ENCODE peak calls at places on chromosomes 16 and 17, in five cellular contexts. One of them, this sample, is unnamed.
A peak's percentile ranks its signal among the peaks of the same experiment; 100 is the strongest.

GRCh38 chr17:6365187-6365943 is 69.6 kb downstream of the AIPL1 start:
- DNase-seq in neuronal stem cell: no peak
- DNase-seq in trophoblast cell: no peak
- DNase-seq in H1: peak; percentile 19
- DNase-seq in IMR-90: peak; percentile 74
- DNase-seq in this sample: peak; percentile 93

GRCh38 chr16:86993426-86994110 is 323.6 kb downstream of the C16orf95 start:
- DNase-seq in neuronal stem cell: no peak
- DNase-seq in trophoblast cell: no peak
- DNase-seq in H1: no peak
- DNase-seq in IMR-90: no peak
- DNase-seq in this sample: no peak

GRCh38 chr16:24208710-24209109 is 47.4 kb upstream of the CACNG3 start:
- DNase-seq in neuronal stem cell: peak; percentile 82
- DNase-seq in trophoblast cell: no peak
- DNase-seq in H1: no peak
- DNase-seq in IMR-90: no peak
- DNase-seq in this sample: no peak

GRCh38 chr16:51565149-51565548 is 414.1 kb upstream of the SALL1 start:
- DNase-seq in neuronal stem cell: no peak
- DNase-seq in trophoblast cell: no peak
- DNase-seq in H1: no peak
- DNase-seq in IMR-90: no peak
- DNase-seq in this sample: no peak

GRCh38 chr17:40615295-40615988 is 32.2 kb downstream of the SMARCE1 start:
- DNase-seq in neuronal stem cell: peak; percentile 18
- DNase-seq in trophoblast cell: peak; percentile 68
- DNase-seq in H1: peak; percentile 77
- DNase-seq in IMR-90: peak; percentile 47
- DNase-seq in this sample: peak; percentile 46

GRCh38 chr16:27824006-27824405 is 239.5 kb downstream of the GSG1L start:
- DNase-seq in neuronal stem cell: no peak
- DNase-seq in trophoblast cell: no peak
- DNase-seq in H1: no peak
- DNase-seq in IMR-90: no peak
- DNase-seq in this sample: no peak

GRCh38 chr16:46745594-46745993 is 2.5 kb downstream of the MYLK3 start:
- DNase-seq in neuronal stem cell: no peak
- DNase-seq in trophoblast cell: no peak
- DNase-seq in H1: no peak
- DNase-seq in IMR-90: no peak
- DNase-seq in this sample: no peak

GRCh38 chr17:40458001-40458791 is 14.9 kb downstream of the IGFBP4 start:
- DNase-seq in neuronal stem cell: no peak
- DNase-seq in trophoblast cell: no peak
- DNase-seq in H1: no peak
- DNase-seq in IMR-90: peak; percentile 84
- DNase-seq in this sample: no peak

GRCh38 chr17:69763503-69763902 is 311.5 kb upstream of the KCNJ16 start:
- DNase-seq in neuronal stem cell: no peak
- DNase-seq in trophoblast cell: peak; percentile 49
- DNase-seq in H1: no peak
- DNase-seq in IMR-90: peak; percentile 54
- DNase-seq in this sample: peak; percentile 61

GRCh38 chr16:78278047-78278446 is 178.6 kb downstream of the WWOX start:
- DNase-seq in neuronal stem cell: no peak
- DNase-seq in trophoblast cell: no peak
- DNase-seq in H1: no peak
- DNase-seq in IMR-90: no peak
- DNase-seq in this sample: no peak

GRCh38 chr16:56910654-56911539 is 21.0 kb upstream of the HERPUD1 start:
- DNase-seq in neuronal stem cell: no peak
- DNase-seq in trophoblast cell: peak; percentile 64
- DNase-seq in H1: no peak
- DNase-seq in IMR-90: peak; percentile 93
- DNase-seq in this sample: peak; percentile 85

GRCh38 chr17:21278304-21279197 is 6.0 kb upstream of the MAP2K3 start:
- DNase-seq in neuronal stem cell: no peak
- DNase-seq in trophoblast cell: no peak
- DNase-seq in H1: no peak
- DNase-seq in IMR-90: no peak
- DNase-seq in this sample: no peak

GRCh38 chr17:81160747-81161453 is 4.4 kb upstream of the PVALEF start:
- DNase-seq in neuronal stem cell: no peak
- DNase-seq in trophoblast cell: no peak
- DNase-seq in H1: no peak
- DNase-seq in IMR-90: no peak
- DNase-seq in this sample: no peak

GRCh38 chr16:5450435-5451104 is 353.0 kb upstream of the EEF2KMT start:
- DNase-seq in neuronal stem cell: peak; percentile 48
- DNase-seq in trophoblast cell: no peak
- DNase-seq in H1: peak; percentile 62
- DNase-seq in IMR-90: no peak
- DNase-seq in this sample: no peak

GRCh38 chr16:89924298-89924924 is 1.3 kb downstream of the TUBB3 start:
- DNase-seq in neuronal stem cell: peak; percentile 94
- DNase-seq in trophoblast cell: no peak
- DNase-seq in H1: peak; percentile 84
- DNase-seq in IMR-90: peak; percentile 44
- DNase-seq in this sample: peak; percentile 75

GRCh38 chr17:15659236-15659635 is 24.9 kb downstream of the TRIM16 start:
- DNase-seq in neuronal stem cell: no peak
- DNase-seq in trophoblast cell: peak; percentile 74
- DNase-seq in H1: no peak
- DNase-seq in IMR-90: no peak
- DNase-seq in this sample: no peak

GRCh38 chr17:55897301-55897700 is 146.4 kb downstream of the PCTP start:
- DNase-seq in neuronal stem cell: no peak
- DNase-seq in trophoblast cell: peak; percentile 1
- DNase-seq in H1: no peak
- DNase-seq in IMR-90: no peak
- DNase-seq in this sample: no peak

GRCh38 chr16:82987767-82988166 is 361.0 kb downstream of the CDH13 start:
- DNase-seq in neuronal stem cell: no peak
- DNase-seq in trophoblast cell: no peak
- DNase-seq in H1: no peak
- DNase-seq in IMR-90: peak; percentile 19
- DNase-seq in this sample: no peak

GRCh38 chr17:48011405-48012150 is 26.0 kb downstream of the COPZ2 start:
- DNase-seq in neuronal stem cell: no peak
- DNase-seq in trophoblast cell: peak; percentile 38
- DNase-seq in H1: peak; percentile 72
- DNase-seq in IMR-90: peak; percentile 25
- DNase-seq in this sample: peak; percentile 78

GRCh38 chr17:4968916-4969550 is 1.4 kb upstream of the SPAG7 start:
- DNase-seq in neuronal stem cell: no peak
- DNase-seq in trophoblast cell: peak; percentile 81
- DNase-seq in H1: no peak
- DNase-seq in IMR-90: peak; percentile 95
- DNase-seq in this sample: peak; percentile 97

GRCh38 chr16:48384982-48385271 is 286 bp downstream of the SIAH1 start:
- DNase-seq in neuronal stem cell: no peak
- DNase-seq in trophoblast cell: peak; percentile 51
- DNase-seq in H1: no peak
- DNase-seq in IMR-90: no peak
- DNase-seq in this sample: peak; percentile 42

GRCh38 chr17:55889271-55889670 is 138.4 kb downstream of the PCTP start:
- DNase-seq in neuronal stem cell: no peak
- DNase-seq in trophoblast cell: no peak
- DNase-seq in H1: no peak
- DNase-seq in IMR-90: no peak
- DNase-seq in this sample: no peak

GRCh38 chr17:34781571-34782108 is 179.6 kb downstream of the CCT6B start:
- DNase-seq in neuronal stem cell: peak; percentile 21
- DNase-seq in trophoblast cell: peak; percentile 4
- DNase-seq in H1: no peak
- DNase-seq in IMR-90: peak; percentile 7
- DNase-seq in this sample: no peak

GRCh38 chr16:24848065-24848464 is 2.3 kb downstream of the SLC5A11 start:
- DNase-seq in neuronal stem cell: no peak
- DNase-seq in trophoblast cell: peak; percentile 41
- DNase-seq in H1: no peak
- DNase-seq in IMR-90: peak; percentile 82
- DNase-seq in this sample: peak; percentile 46

GRCh38 chr17:81519284-81520020 is 6.9 kb upstream of the ACTG1 start:
- DNase-seq in neuronal stem cell: no peak
- DNase-seq in trophoblast cell: peak; percentile 74
- DNase-seq in H1: peak; percentile 69
- DNase-seq in IMR-90: no peak
- DNase-seq in this sample: no peak

GRCh38 chr16:54654429-54654828 is 276.2 kb upstream of the IRX5 start:
- DNase-seq in neuronal stem cell: no peak
- DNase-seq in trophoblast cell: no peak
- DNase-seq in H1: no peak
- DNase-seq in IMR-90: no peak
- DNase-seq in this sample: no peak

GRCh38 chr17:45311762-45312476 is 4.9 kb downstream of the MAP3K14 start:
- DNase-seq in neuronal stem cell: no peak
- DNase-seq in trophoblast cell: peak; percentile 84
- DNase-seq in H1: no peak
- DNase-seq in IMR-90: peak; percentile 63
- DNase-seq in this sample: peak; percentile 79

GRCh38 chr17:15185625-15185991 is 79.5 kb downstream of the PMP22 start:
- DNase-seq in neuronal stem cell: no peak
- DNase-seq in trophoblast cell: peak; percentile 28
- DNase-seq in H1: no peak
- DNase-seq in IMR-90: peak; percentile 36
- DNase-seq in this sample: peak; percentile 84

GRCh38 chr16:51151435-51151950 is 423 bp upstream of the SALL1 start:
- DNase-seq in neuronal stem cell: peak; percentile 92
- DNase-seq in trophoblast cell: no peak
- DNase-seq in H1: peak; percentile 82
- DNase-seq in IMR-90: peak; percentile 70
- DNase-seq in this sample: peak; percentile 93

GRCh38 chr16:86272744-86273143 is 237.6 kb upstream of the FOXF1 start:
- DNase-seq in neuronal stem cell: no peak
- DNase-seq in trophoblast cell: no peak
- DNase-seq in H1: no peak
- DNase-seq in IMR-90: no peak
- DNase-seq in this sample: no peak

GRCh38 chr16:84603115-84603816 is 14.6 kb downstream of the COTL1 start:
- DNase-seq in neuronal stem cell: no peak
- DNase-seq in trophoblast cell: peak; percentile 71
- DNase-seq in H1: no peak
- DNase-seq in IMR-90: peak; percentile 99
- DNase-seq in this sample: peak; percentile 99

GRCh38 chr17:20925091-20925490 is 117.7 kb downstream of the USP22 start:
- DNase-seq in neuronal stem cell: no peak
- DNase-seq in trophoblast cell: no peak
- DNase-seq in H1: no peak
- DNase-seq in IMR-90: peak; percentile 60
- DNase-seq in this sample: peak; percentile 42

GRCh38 chr16:8621572-8622314 is at the start of gene METTL22:
- DNase-seq in neuronal stem cell: peak; percentile 91
- DNase-seq in trophoblast cell: peak; percentile 95
- DNase-seq in H1: peak; percentile 95
- DNase-seq in IMR-90: peak; percentile 80
- DNase-seq in this sample: peak; percentile 88
- H4K91ac ChIP-seq in neuronal stem cell: no peak within 1 kb of the TSS
- H4K91ac ChIP-seq in trophoblast cell: peak within 1 kb of the TSS; percentile 87
- H4K91ac ChIP-seq in H1: peak within 1 kb of the TSS; percentile 72
- H4K91ac ChIP-seq in IMR-90: peak within 1 kb of the TSS; percentile 93
- H4K91ac ChIP-seq in this sample: peak within 1 kb of the TSS; percentile 15

GRCh38 chr16:74485916-74486315 is 64.6 kb upstream of the CLEC18B start:
- DNase-seq in neuronal stem cell: no peak
- DNase-seq in trophoblast cell: peak; percentile 94
- DNase-seq in H1: no peak
- DNase-seq in IMR-90: no peak
- DNase-seq in this sample: no peak
- H4K91ac ChIP-seq in neuronal stem cell: no peak overlapping the region
- H4K91ac ChIP-seq in trophoblast cell: no peak overlapping the region
- H4K91ac ChIP-seq in H1: no peak overlapping the region
- H4K91ac ChIP-seq in IMR-90: no peak overlapping the region
- H4K91ac ChIP-seq in this sample: no peak overlapping the region

GRCh38 chr17:57876023-57876865 is 26.4 kb upstream of the MRPS23 start:
- DNase-seq in neuronal stem cell: no peak
- DNase-seq in trophoblast cell: no peak
- DNase-seq in H1: no peak
- DNase-seq in IMR-90: peak; percentile 40
- DNase-seq in this sample: no peak

GRCh38 chr17:57874058-57874419 is 24.2 kb upstream of the MRPS23 start:
- DNase-seq in neuronal stem cell: no peak
- DNase-seq in trophoblast cell: no peak
- DNase-seq in H1: no peak
- DNase-seq in IMR-90: no peak
- DNase-seq in this sample: no peak

GRCh38 chr17:57875109-57876022 is 25.5 kb upstream of the MRPS23 start:
- DNase-seq in neuronal stem cell: peak; percentile 56
- DNase-seq in trophoblast cell: peak; percentile 80
- DNase-seq in H1: peak; percentile 71
- DNase-seq in IMR-90: peak; percentile 99
- DNase-seq in this sample: peak; percentile 99

GRCh38 chr17:57873261-57874057 is 23.6 kb upstream of the MRPS23 start:
- DNase-seq in neuronal stem cell: no peak
- DNase-seq in trophoblast cell: no peak
- DNase-seq in H1: no peak
- DNase-seq in IMR-90: no peak
- DNase-seq in this sample: no peak

GRCh38 chr17:57874434-57875108 is 24.7 kb upstream of the MRPS23 start:
- DNase-seq in neuronal stem cell: peak; percentile 78
- DNase-seq in trophoblast cell: no peak
- DNase-seq in H1: peak; percentile 83
- DNase-seq in IMR-90: peak; percentile 95
- DNase-seq in this sample: peak; percentile 97
- H4K91ac ChIP-seq in neuronal stem cell: no peak overlapping the region
- H4K91ac ChIP-seq in trophoblast cell: peak overlapping the region; percentile 89
- H4K91ac ChIP-seq in H1: peak overlapping the region; percentile 100
- H4K91ac ChIP-seq in IMR-90: peak overlapping the region; percentile 99
- H4K91ac ChIP-seq in this sample: peak overlapping the region; percentile 94

GRCh38 chr16:28987170-28987853 is 2.5 kb downstream of the LAT start:
- DNase-seq in neuronal stem cell: no peak
- DNase-seq in trophoblast cell: no peak
- DNase-seq in H1: no peak
- DNase-seq in IMR-90: no peak
- DNase-seq in this sample: no peak
- H4K91ac ChIP-seq in neuronal stem cell: no peak overlapping the region
- H4K91ac ChIP-seq in trophoblast cell: no peak overlapping the region
- H4K91ac ChIP-seq in H1: no peak overlapping the region
- H4K91ac ChIP-seq in IMR-90: no peak overlapping the region
- H4K91ac ChIP-seq in this sample: no peak overlapping the region

This sample was measured in mesenchymal stem cell.